ENCODE peak calls at places on chromosome 1, in nine cellular contexts. T, B, A, J, P, N, I, G and W are unnamed samples.

GRCh38 chr1:11831945-11832725 is 15.4 kb downstream of the NPPA start:
- DNase-seq in T (no peak), B (no peak), A (peak; percentile 55), J (no peak), P (no peak), N (no peak), I (no peak), G (no peak), W (no peak)

GRCh38 chr1:3172431-3173112 is 103.6 kb downstream of the PRDM16 start:
- DNase-seq in T (no peak), B (no peak), A (no peak), J (no peak), P (no peak), N (no peak), I (no peak), G (no peak), W (no peak)

GRCh38 chr1:212638419-212639151 is 30.0 kb downstream of the ATF3 start:
- DNase-seq in T (peak; percentile 41), B (no peak), A (peak; percentile 84), J (no peak), P (no peak), N (no peak), I (peak; percentile 52), G (no peak), W (peak; percentile 76)

GRCh38 chr1:33092438-33092837 is 11.5 kb downstream of the AZIN2 start:
- DNase-seq in T (no peak), B (no peak), A (no peak), J (no peak), P (no peak), N (no peak), I (no peak), G (no peak), W (no peak)

GRCh38 chr1:155070392-155070700 is 6.8 kb downstream of the EFNA4 start:
- DNase-seq in T (no peak), B (no peak), A (no peak), J (no peak), P (no peak), N (no peak), I (no peak), G (no peak), W (no peak)

GRCh38 chr1:151221616-151222015 is 23.3 kb downstream of the PIP5K1A start:
- DNase-seq in T (no peak), B (no peak), A (no peak), J (no peak), P (no peak), N (no peak), I (no peak), G (no peak), W (no peak)

GRCh38 chr1:29490204-29490934 is 254.0 kb downstream of the PTPRU start:
- DNase-seq in T (peak; percentile 53), B (no peak), A (peak; percentile 33), J (no peak), P (no peak), N (no peak), I (no peak), G (no peak), W (no peak)

GRCh38 chr1:216903389-216903754 is 180.1 kb upstream of the ESRRG start:
- DNase-seq in T (no peak), B (peak; percentile 78), A (no peak), J (no peak), P (no peak), N (no peak), I (no peak), G (peak; percentile 94), W (peak; percentile 22)

GRCh38 chr1:52748119-52748518 is 21.9 kb downstream of the ZYG11B start:
- DNase-seq in T (no peak), B (no peak), A (no peak), J (no peak), P (no peak), N (peak; percentile 10), I (no peak), G (peak; percentile 8), W (no peak)

GRCh38 chr1:80251591-80251990 is 1245.1 kb upstream of the ADGRL4 start:
- DNase-seq in T (no peak), B (no peak), A (no peak), J (no peak), P (peak; percentile 1), N (no peak), I (no peak), G (no peak), W (no peak)

GRCh38 chr1:211469938-211470529 is 21.9 kb downstream of the RD3 start:
- DNase-seq in T (peak; percentile 83), B (peak; percentile 72), A (peak; percentile 89), J (peak; percentile 88), P (peak; percentile 50), N (peak; percentile 83), I (peak; percentile 72), G (peak; percentile 69), W (peak; percentile 81)

GRCh38 chr1:20100632-20101355 is 18.5 kb downstream of the PLA2G2D start:
- DNase-seq in T (peak; percentile 70), B (peak; percentile 46), A (peak; percentile 70), J (peak; percentile 46), P (peak; percentile 18), N (peak; percentile 42), I (peak; percentile 30), G (peak; percentile 55), W (peak; percentile 78)

GRCh38 chr1:59645893-59646292 is 168.9 kb upstream of the HOOK1 start:
- DNase-seq in T (peak; percentile 81), B (peak; percentile 71), A (no peak), J (no peak), P (peak; percentile 85), N (no peak), I (no peak), G (no peak), W (no peak)

GRCh38 chr1:67294836-67295622 is 12.6 kb upstream of the IL12RB2 start:
- DNase-seq in T (no peak), B (no peak), A (no peak), J (no peak), P (no peak), N (no peak), I (no peak), G (no peak), W (no peak)

GRCh38 chr1:204264805-204265204 is 51.0 kb upstream of the GOLT1A start:
- DNase-seq in T (no peak), B (no peak), A (no peak), J (no peak), P (no peak), N (no peak), I (no peak), G (no peak), W (no peak)

GRCh38 chr1:205430631-205431305 is 8.9 kb upstream of the LEMD1 start:
- DNase-seq in T (no peak), B (peak; percentile 50), A (peak; percentile 74), J (peak; percentile 71), P (no peak), N (peak; percentile 60), I (peak; percentile 42), G (peak; percentile 38), W (peak; percentile 51)

GRCh38 chr1:76053021-76053420 is 21.5 kb upstream of the ST6GALNAC3 start:
- DNase-seq in T (peak; percentile 59), B (no peak), A (peak; percentile 68), J (no peak), P (no peak), N (no peak), I (no peak), G (no peak), W (no peak)

GRCh38 chr1:90837420-90837819 is 120.3 kb upstream of the BARHL2 start:
- DNase-seq in T (no peak), B (no peak), A (no peak), J (no peak), P (no peak), N (no peak), I (no peak), G (no peak), W (no peak)

DNA sequence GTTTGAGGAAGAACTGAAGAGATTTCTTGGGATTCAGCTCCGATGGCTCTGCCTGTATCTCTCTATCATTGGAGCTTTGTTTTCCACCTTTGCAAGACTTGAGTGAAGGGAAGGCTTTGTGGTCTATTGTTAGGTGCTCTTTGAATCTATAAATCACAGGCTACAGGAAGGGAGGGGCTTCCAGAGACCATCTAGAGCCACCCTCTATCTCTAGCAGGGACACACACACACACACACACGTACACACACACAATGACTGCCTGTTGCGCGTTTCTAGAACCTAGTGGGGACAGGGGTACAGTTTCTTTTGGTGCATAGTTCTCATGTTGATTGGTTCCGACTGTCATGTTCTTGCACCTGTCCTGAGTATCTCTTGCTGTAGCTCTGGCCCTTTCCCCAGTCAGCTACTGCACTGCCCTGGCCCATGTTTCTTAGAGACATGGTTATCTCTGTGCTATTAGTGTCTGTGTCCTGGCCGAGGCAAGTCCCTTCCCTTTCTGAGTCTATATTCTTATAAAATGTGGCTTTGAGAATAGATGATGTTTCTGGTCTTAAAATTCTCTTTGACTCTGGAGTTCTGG is 60.7 kb downstream of the MAN1C1 start:
- DNase-seq in T (no peak), B (no peak), A (no peak), J (no peak), P (no peak), N (no peak), I (no peak), G (no peak), W (no peak)
- H3K4me3 ChIP-seq in T (no peak overlapping the region), B (no peak overlapping the region), A (no peak overlapping the region), J (no peak overlapping the region), P (no peak overlapping the region), N (no peak overlapping the region), I (no peak overlapping the region), G (no peak overlapping the region), W (no peak overlapping the region)

GRCh38 chr1:23367791-23368561 is 1.7 kb downstream of the ZNF436 start:
- DNase-seq in T (peak; percentile 97), B (peak; percentile 99), A (peak; percentile 99), J (peak; percentile 99), P (peak; percentile 99), N (peak; percentile 98), I (peak; percentile 99), G (peak; percentile 97), W (peak; percentile 99)
- TF ChIP-seq CTCF in T (no peak), B (no peak), A (no peak), J (no peak), P (no peak), N (no peak), I (peak; percentile 35), G (no peak), W (no peak)

DNA sequence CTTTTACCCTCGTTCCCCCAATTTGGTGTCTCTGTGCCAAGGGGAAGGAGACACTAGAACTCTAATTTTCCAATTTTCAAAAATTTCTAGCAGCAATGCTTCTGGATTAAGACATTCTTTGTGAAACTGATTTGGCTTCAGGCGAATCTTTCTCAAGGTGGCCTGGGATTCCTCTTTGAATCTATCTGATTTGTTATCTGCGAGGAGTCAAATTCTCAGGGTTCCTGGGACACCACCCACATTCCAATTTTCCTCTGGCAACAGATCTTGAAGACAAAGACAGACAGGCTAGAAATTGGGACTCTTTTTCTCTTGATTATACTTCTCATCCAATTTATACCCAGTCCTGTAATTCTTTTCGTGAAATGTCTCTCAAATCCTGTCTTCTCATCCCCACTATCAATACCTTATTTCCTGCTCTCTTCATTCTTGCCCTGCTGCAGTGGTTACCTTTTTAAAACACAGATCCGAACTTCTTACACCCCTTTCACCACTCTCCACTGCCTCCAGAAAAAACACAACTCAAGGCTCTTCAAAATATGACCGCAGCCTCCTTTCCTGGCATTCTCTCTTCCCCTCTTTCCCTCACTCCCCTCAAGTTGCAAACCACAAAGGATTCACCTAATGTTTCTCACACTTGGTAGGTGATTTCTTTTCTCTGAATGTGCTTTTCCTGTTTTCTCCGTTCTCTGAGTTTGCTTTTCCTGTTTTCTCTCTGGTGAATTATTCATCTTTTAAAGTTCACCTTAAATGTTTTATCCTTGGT is 2.7 kb upstream of the MPZL1 start:
- DNase-seq in T (no peak), B (no peak), A (no peak), J (no peak), P (no peak), N (peak; percentile 21), I (no peak), G (no peak), W (no peak)
- H3K4me3 ChIP-seq in T (no peak overlapping the region), B (no peak overlapping the region), A (no peak overlapping the region), J (no peak overlapping the region), P (no peak overlapping the region), N (no peak overlapping the region), I (no peak overlapping the region), G (no peak overlapping the region), W (no peak overlapping the region)

GRCh38 chr1:7561331-7561921 is 209.7 kb upstream of the VAMP3 start:
- DNase-seq in T (peak; percentile 69), B (no peak), A (no peak), J (no peak), P (no peak), N (peak; percentile 46), I (no peak), G (no peak), W (no peak)
- TF ChIP-seq CTCF in T (peak; percentile 35), B (peak; percentile 47), A (no peak), J (no peak), P (peak; percentile 13), N (no peak), I (peak; percentile 32), G (peak; percentile 47), W (no peak)